ENCODE peak calls at places on chromosomes 16 and 17, in nine cellular contexts. I is activated CD8-positive, alpha-beta memory T cell treated with anti-CD3 and anti-CD28 coated beads for 24 hours; F is right atrium auricular region; N is fibroblast of pulmonary artery; V is Daoy; L is posterior vena cava; T is stimulated activated CD8-positive, alpha-beta memory T cell treated with anti-CD3 and anti-CD28 coated beads, Interleukin-7, amount 100 ng/mL, for 24 hours; D is colonic mucosa; O is effector CD4-positive, alpha-beta T cell. R is an unnamed sample.

GRCh38 chr16:79723583-79724168 is 123.1 kb upstream of the MAF start:
- DNase-seq in L (no peak), N (no peak), V (no peak), T (no peak), F (no peak), O (no peak), I (no peak), D (peak; percentile 31), R (no peak)

GRCh38 chr17:71472809-71473789 is 647.7 kb upstream of the SOX9 start:
- DNase-seq in L (no peak), O (no peak), D (peak; percentile 30), V (peak; percentile 58), F (no peak), I (no peak), N (peak; percentile 76), T (no peak), R (peak; percentile 73)

GRCh38 chr17:41492771-41493170 is 3.1 kb upstream of the KRT36 start:
- DNase-seq in N (peak; percentile 70), I (no peak), L (peak; percentile 71), D (peak; percentile 71), O (no peak), F (no peak), V (peak; percentile 74), T (no peak), R (no peak)

GRCh38 chr17:58520843-58521430 is 6.5 kb upstream of the MTMR4 start:
- DNase-seq in F (no peak), T (no peak), O (no peak), N (peak; percentile 34), V (no peak), I (no peak), L (peak; percentile 77), D (no peak), R (peak; percentile 30)

GRCh38 chr17:2238432-2239169 is 65.0 kb downstream of the SMG6 start:
- DNase-seq in N (no peak), V (peak; percentile 37), O (no peak), F (no peak), D (no peak), L (no peak), I (peak; percentile 28), T (no peak), R (no peak)

GRCh38 chr16:84614914-84615813 is 2.7 kb downstream of the COTL1 start:
- DNase-seq in D (no peak), I (no peak), O (no peak), L (no peak), V (no peak), F (no peak), N (no peak), T (no peak), R (peak; percentile 64)

GRCh38 chr17:32523017-32523680 is 36.4 kb downstream of the CDK5R1 start:
- DNase-seq in T (no peak), V (no peak), O (no peak), L (no peak), N (no peak), F (no peak), D (no peak), I (peak; percentile 77), R (no peak)

GRCh38 chr16:49856741-49857330 is 924 bp upstream of the ZNF423 start:
- DNase-seq in V (peak; percentile 83), N (peak; percentile 84), I (peak; percentile 66), F (peak; percentile 80), D (peak; percentile 82), T (no peak), L (peak; percentile 92), O (no peak), R (peak; percentile 93)

GRCh38 chr16:66367968-66368891 is 1.7 kb downstream of the CDH5 start:
- DNase-seq in O (no peak), N (peak; percentile 49), F (no peak), T (no peak), L (peak; percentile 64), D (no peak), V (no peak), I (no peak), R (no peak)

GRCh38 chr16:83952940-83953795 is at the start of gene OSGIN1:
- DNase-seq in N (peak; percentile 96), O (peak; percentile 9), I (peak; percentile 89), D (peak; percentile 97), T (peak; percentile 66), F (peak; percentile 99), L (peak; percentile 99), V (peak; percentile 93), R (peak; percentile 86)

GRCh38 chr16:1538804-1539520 is 5.5 kb downstream of the TMEM204 start:
- DNase-seq in N (no peak), I (peak; percentile 68), T (no peak), D (no peak), O (no peak), L (no peak), F (no peak), V (peak; percentile 21), R (no peak)

GRCh38 chr17:78759203-78759968 is 22.7 kb downstream of the CYTH1 start:
- DNase-seq in I (peak; percentile 76), O (peak; percentile 78), L (peak; percentile 91), T (no peak), N (peak; percentile 92), F (no peak), D (no peak), V (peak; percentile 64), R (no peak)

GRCh38 chr16:47712276-47713224 is 251.4 kb downstream of the PHKB start:
- DNase-seq in N (no peak), V (peak; percentile 42), D (no peak), F (no peak), T (no peak), O (no peak), I (no peak), L (no peak), R (no peak)

GRCh38 chr17:59851431-59852375 is 41.0 kb downstream of the TUBD1 start:
- DNase-seq in L (no peak), F (no peak), I (peak; percentile 44), T (no peak), N (peak; percentile 83), D (peak; percentile 52), V (peak; percentile 70), O (no peak), R (no peak)

GRCh38 chr17:80847506-80848230 is 144.0 kb upstream of the CHMP6 start:
- DNase-seq in F (no peak), N (no peak), O (no peak), D (peak; percentile 79), L (no peak), V (no peak), I (peak; percentile 88), T (no peak), R (no peak)

GRCh38 chr16:23729503-23730424 is 16.7 kb upstream of the ERN2 start:
- DNase-seq in L (no peak), N (peak; percentile 61), V (peak; percentile 68), I (no peak), D (peak; percentile 83), F (no peak), T (no peak), O (no peak), R (peak; percentile 79)

GRCh38 chr16:10103096-10103495 is 79.1 kb downstream of the GRIN2A start:
- DNase-seq in T (no peak), D (no peak), I (no peak), O (no peak), N (no peak), L (no peak), V (peak; percentile 55), F (no peak), R (no peak)

GRCh38 chr16:50254072-50254471 is 12.3 kb upstream of the ADCY7 start:
- DNase-seq in O (no peak), F (no peak), D (no peak), I (no peak), N (no peak), V (no peak), T (no peak), L (no peak), R (no peak)